ENCODE peak calls at places on chromosomes 7 and 10, in six cellular contexts. G is sigmoid colon, V is right lobe of liver, J is Peyer's patch, Q is gastrocnemius medialis, K is stomach. R is an unnamed sample.

GRCh38 chr10:47029181-47029971 is 118.1 kb downstream of the PTPN20 start:
- DNase-seq in G (peak), V (peak), J (peak), Q (no peak), K (peak), R (no peak)

GRCh38 chr7:47539398-47540052 is 42.4 kb downstream of the TNS3 start:
- DNase-seq in G (no peak), V (no peak), J (peak), Q (no peak), K (no peak), R (no peak)

GRCh38 chr10:71968553-71969474 is 4.6 kb downstream of the CHST3 start:
- DNase-seq in G (peak), V (no peak), J (no peak), Q (no peak), K (no peak), R (no peak)

GRCh38 chr10:60893231-60893630 is 50.8 kb downstream of the RHOBTB1 start:
- DNase-seq in G (no peak), V (no peak), J (no peak), Q (no peak), K (no peak), R (no peak)

GRCh38 chr7:22372863-22373262 is 15.9 kb upstream of the RAPGEF5 start:
- DNase-seq in G (no peak), V (no peak), J (no peak), Q (no peak), K (peak), R (no peak)

GRCh38 chr10:128739937-128740336 is 613.7 kb upstream of the MKI67 start:
- DNase-seq in G (no peak), V (no peak), J (no peak), Q (no peak), K (no peak), R (no peak)

GRCh38 chr7:121406866-121407439 is 10.8 kb upstream of the FAM3C start:
- DNase-seq in G (no peak), V (no peak), J (peak), Q (no peak), K (no peak), R (no peak)

GRCh38 chr10:101545898-101546297 is 42.2 kb downstream of the POLL start:
- DNase-seq in G (no peak), V (no peak), J (no peak), Q (no peak), K (no peak), R (no peak)

GRCh38 chr10:49679480-49679893 is at the start of gene C10orf53:
- DNase-seq in G (no peak), V (no peak), J (no peak), Q (no peak), K (no peak), R (no peak)

GRCh38 chr7:106521115-106521514 is 139.8 kb downstream of the CCDC71L start:
- DNase-seq in G (no peak), V (no peak), J (no peak), Q (no peak), K (no peak), R (no peak)

GRCh38 chr7:94351703-94352102 is 43.0 kb upstream of the COL1A2 start:
- DNase-seq in G (no peak), V (no peak), J (no peak), Q (no peak), K (no peak), R (no peak)

GRCh38 chr7:7742223-7742622 is 23.8 kb upstream of the RPA3 start:
- DNase-seq in G (no peak), V (no peak), J (no peak), Q (no peak), K (no peak), R (no peak)
- TF ChIP-seq CTCF in G (no peak), V (no peak), J (no peak), Q (no peak), K (no peak), R (no peak)

DNA sequence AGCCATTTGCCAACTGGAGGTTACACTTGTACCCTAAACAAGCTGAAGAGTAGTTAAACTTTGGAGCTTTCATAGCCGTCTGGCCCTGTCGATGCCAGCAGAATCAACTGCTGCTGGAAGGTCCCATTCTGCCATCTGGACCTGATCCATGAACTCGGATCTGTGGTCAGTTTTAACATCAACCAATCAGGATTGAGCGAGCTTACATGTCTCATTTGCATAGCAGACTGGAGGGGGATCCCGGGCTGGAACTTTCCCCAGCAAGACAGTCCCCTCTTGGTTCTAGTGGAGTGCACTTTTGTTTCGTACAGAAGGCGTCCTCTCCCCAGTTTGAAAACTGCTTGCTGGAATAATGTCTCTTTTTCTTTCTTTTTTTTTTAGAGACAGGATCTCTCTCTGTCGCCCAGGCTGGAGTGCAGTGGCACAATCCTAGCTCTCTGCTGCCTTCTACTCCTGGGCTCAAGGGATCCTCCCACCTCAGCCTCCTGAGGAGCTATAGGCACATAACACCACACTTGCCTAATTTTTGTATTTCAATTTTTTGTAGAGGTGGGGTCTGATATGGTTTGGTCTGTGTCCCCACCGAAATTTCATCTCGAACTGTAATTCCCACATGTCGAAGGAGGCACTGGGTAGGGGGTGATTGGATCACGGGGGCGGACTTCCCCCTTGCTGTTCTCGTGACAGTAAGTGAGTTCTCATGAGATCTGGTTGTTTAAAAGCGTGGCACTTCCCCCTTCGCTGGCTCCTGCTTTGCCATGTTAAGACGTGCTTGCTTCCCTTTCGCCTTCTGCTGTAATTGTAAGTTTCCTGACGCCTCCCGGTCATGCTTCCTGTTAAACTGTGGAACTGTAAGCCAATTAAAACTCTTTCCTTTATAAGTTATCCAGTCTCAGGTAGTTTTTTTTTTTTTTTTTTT is 42.8 kb upstream of the SEPHS1 start:
- DNase-seq in G (no peak), V (peak), J (no peak), Q (no peak), K (no peak), R (no peak)
- H3K4me3 ChIP-seq in G (no peak), V (no peak), J (no peak), Q (peak), K (no peak), R (no peak)

GRCh38 chr10:63161592-63161991 is 28.5 kb downstream of the NRBF2 start:
- DNase-seq in G (no peak), V (no peak), J (no peak), Q (no peak), K (no peak), R (no peak)
- TF ChIP-seq POLR2A in G (no peak), V (no peak), J (no peak), Q (no peak), K (no peak), R (no peak)

GRCh38 chr10:73815719-73816030 is 4.3 kb upstream of the NDST2 start:
- DNase-seq in G (no peak), V (no peak), J (no peak), Q (no peak), K (no peak), R (no peak)
- TF ChIP-seq CTCF in G (no peak), V (no peak), J (no peak), Q (no peak), K (no peak), R (no peak)

DNA sequence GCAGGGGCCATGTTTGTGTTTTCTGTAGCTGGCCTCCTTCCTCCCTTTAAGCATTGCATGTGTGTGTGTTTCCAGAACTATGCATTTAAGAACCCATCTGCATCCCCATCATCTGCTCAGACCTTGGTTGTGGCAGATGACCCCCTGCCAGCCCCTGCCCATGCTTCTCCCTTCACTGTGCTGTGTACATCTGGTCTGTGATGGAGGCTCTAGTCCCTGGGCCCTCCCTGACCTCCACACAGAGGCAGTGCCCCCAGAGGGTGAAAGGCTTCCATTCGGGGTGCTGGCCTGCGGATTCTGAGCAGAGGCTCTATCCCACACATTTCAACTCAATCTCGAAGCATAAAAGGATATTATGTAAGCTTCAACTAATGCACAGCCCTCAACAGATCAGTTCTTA is 89.4 kb downstream of the TACC2 start:
- DNase-seq in G (no peak), V (no peak), J (no peak), Q (no peak), K (no peak), R (no peak)
- H3K4me3 ChIP-seq in G (no peak), V (no peak), J (no peak), Q (no peak), K (no peak), R (no peak)

R was measured in lower leg skin.